ENCODE peak calls at places on chromosome 11, in six cellular contexts. C is sigmoid colon; Y is pancreas; P is cardiac muscle cell; W is mammary epithelial cell; T is CD8-positive, alpha-beta T cell. O is an unnamed sample.

GRCh38 chr11:20963596-20963995 is 294.2 kb downstream of the NELL1 start:
- DNase-seq in C (no peak), Y (no peak), P (no peak), W (peak; percentile 52), T (no peak), O (no peak)

GRCh38 chr11:78161937-78162336 is 22.5 kb upstream of the ALG8 start:
- DNase-seq in C (peak; percentile 93), Y (no peak), P (peak; percentile 70), W (no peak), T (no peak), O (no peak)

GRCh38 chr11:123509737-123510578 is 79.9 kb downstream of the GRAMD1B start:
- DNase-seq in C (no peak), Y (no peak), P (peak; percentile 69), W (no peak), T (no peak), O (no peak)

GRCh38 chr11:44097821-44098220 is 2.3 kb downstream of the EXT2 start:
- DNase-seq in C (no peak), Y (no peak), P (no peak), W (peak; percentile 69), T (no peak), O (no peak)

GRCh38 chr11:12453243-12453642 is 75.9 kb downstream of the PARVA start:
- DNase-seq in C (no peak), Y (no peak), P (no peak), W (no peak), T (no peak), O (no peak)

GRCh38 chr11:129636926-129637325 is 178.7 kb upstream of the TMEM45B start:
- DNase-seq in C (no peak), Y (no peak), P (no peak), W (peak; percentile 87), T (no peak), O (no peak)

GRCh38 chr11:75510626-75511025 is 15.1 kb downstream of the GDPD5 start:
- DNase-seq in C (no peak), Y (no peak), P (no peak), W (no peak), T (no peak), O (no peak)

GRCh38 chr11:66438009-66438503 is 592 bp downstream of the MRPL11 start:
- DNase-seq in C (no peak), Y (no peak), P (no peak), W (no peak), T (no peak), O (no peak)

GRCh38 chr11:73203790-73204189 is 14.3 kb upstream of the P2RY2 start:
- DNase-seq in C (peak; percentile 61), Y (peak; percentile 38), P (no peak), W (no peak), T (no peak), O (no peak)

DNA sequence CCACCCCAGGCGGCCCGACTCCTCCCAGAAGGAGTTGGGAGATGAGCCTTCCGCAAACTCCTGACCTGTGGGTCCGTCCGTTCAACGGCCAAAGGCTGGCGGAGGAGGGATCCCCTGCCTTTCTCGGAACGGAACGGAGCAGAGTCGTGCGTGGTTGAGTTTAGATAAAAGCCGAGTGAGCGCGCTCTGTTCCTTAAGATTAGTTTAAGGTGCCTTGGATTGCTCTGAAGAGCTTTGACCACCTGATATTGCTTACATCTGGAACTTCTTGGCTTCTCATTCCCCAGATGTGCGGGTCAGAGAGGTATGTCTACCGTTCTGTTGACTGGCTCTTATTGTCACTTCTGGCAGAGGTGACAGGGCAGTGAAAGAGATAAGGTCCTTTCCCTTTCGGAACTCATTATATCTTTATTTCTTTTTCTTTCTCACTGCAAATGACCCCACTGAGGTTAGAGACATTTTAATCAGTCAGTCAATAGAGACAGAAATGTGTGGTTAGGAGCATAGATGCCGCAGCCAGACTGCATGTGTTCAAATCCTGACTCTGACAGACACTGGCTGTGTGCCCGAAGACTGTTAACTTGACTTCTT is at the start of gene TRIM6:
- DNase-seq in C (peak; percentile 83), Y (peak; percentile 66), P (peak; percentile 70), W (peak; percentile 28), T (no peak), O (peak; percentile 54)
- H3K27ac ChIP-seq in C (peak within 1 kb of the TSS; percentile 81), Y (peak within 1 kb of the TSS; percentile 12), P (peak within 1 kb of the TSS; percentile 22), W (no peak within 1 kb of the TSS), T (no peak within 1 kb of the TSS), O (peak within 1 kb of the TSS; percentile 55)

DNA sequence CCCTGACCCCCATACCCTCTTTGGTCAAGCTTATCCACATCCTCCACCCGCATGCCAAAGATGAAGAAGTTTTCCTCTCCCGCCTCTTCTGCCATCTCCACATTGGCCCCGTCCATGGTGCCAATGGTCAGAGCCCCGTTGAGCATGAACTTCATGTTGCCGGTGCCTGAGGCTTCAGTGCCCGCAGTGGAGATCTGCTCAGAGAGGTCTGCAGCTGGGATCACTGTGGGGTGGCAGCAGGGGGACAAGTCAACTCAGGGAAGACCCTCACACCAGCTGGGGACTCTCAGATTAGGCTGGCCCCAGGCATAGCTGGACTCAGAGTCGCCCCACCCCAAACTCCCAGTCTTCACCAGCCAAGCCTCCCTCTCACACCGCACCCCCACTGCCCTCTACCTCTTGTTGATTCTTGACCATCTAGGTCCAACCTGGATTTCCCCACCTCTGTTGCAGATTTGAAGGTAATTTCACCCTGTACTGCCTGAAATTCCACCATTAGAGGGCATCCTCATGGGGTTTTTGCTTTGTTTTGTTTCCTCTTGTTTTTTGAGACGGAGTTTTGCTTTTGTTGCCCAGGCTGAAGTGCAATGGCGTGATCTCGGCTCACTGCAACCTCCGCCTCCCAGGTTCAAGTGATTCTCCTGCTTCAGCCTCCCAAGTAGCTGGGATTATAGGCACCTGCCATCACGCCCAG is 6.6 kb upstream of the RASGRP2 start:
- DNase-seq in C (peak; percentile 63), Y (peak; percentile 35), P (no peak), W (no peak), T (no peak), O (no peak)
- TF ChIP-seq CTCF in C (no peak), Y (no peak), P (no peak), W (no peak), T (no peak), O (no peak)

GRCh38 chr11:14372011-14372410 is 13.0 kb upstream of the RRAS2 start:
- DNase-seq in C (no peak), Y (no peak), P (no peak), W (no peak), T (no peak), O (no peak)

GRCh38 chr11:14376920-14377319 is 17.9 kb upstream of the RRAS2 start:
- DNase-seq in C (no peak), Y (no peak), P (no peak), W (peak; percentile 19), T (no peak), O (no peak)

GRCh38 chr11:14371249-14371648 is 12.3 kb upstream of the RRAS2 start:
- DNase-seq in C (no peak), Y (no peak), P (no peak), W (no peak), T (no peak), O (no peak)

GRCh38 chr11:14374922-14375630 is 16.1 kb upstream of the RRAS2 start:
- DNase-seq in C (no peak), Y (no peak), P (no peak), W (no peak), T (no peak), O (no peak)

DNA sequence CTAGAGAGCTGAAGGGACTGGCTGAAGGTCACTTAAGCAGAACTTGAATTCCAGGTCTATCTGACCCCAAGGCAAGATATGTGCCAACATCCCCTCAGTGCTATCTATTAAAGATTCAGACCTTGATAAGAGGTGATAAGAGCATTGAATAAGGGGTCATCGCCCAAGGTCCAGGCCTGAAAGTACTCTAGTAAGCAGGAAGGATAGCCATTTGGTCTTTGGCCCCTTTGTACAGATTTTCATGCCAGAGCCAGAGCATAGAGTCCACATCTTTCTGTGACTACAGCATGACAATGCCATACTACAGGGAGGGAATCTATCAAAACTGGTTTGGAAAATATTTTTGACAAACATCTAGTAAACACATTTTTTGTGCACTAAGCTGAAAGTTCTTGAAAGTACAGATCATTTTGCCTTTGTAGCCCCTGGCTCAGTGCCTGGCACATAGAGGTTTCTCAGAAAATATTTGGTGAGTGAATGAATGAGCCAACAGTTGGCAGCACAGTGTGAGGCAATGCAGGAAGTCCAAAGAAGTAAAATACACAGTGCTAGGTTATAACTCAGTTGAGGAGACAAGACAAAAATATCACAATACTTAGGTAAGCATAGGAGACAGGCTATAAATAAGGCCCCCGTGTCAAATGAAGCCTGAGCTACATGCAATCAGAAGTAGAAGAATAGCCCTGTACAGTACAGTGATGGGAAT is 15.1 kb upstream of the RRAS2 start:
- DNase-seq in C (peak; percentile 69), Y (no peak), P (peak; percentile 74), W (peak; percentile 41), T (no peak), O (no peak)
- H3K27ac ChIP-seq in C (peak overlapping the region; percentile 50), Y (peak overlapping the region; percentile 50), P (no peak overlapping the region), W (no peak overlapping the region), T (no peak overlapping the region), O (no peak overlapping the region)

GRCh38 chr11:61460986-61461385 is 31.1 kb downstream of the SDHAF2 start:
- DNase-seq in C (no peak), Y (no peak), P (no peak), W (no peak), T (no peak), O (no peak)
- TF ChIP-seq CTCF in C (no peak), Y (no peak), P (peak; percentile 11), W (no peak), T (no peak), O (no peak)

GRCh38 chr11:74345420-74345819 is 34.0 kb upstream of the P4HA3 start:
- DNase-seq in C (no peak), Y (no peak), P (no peak), W (no peak), T (no peak), O (no peak)

GRCh38 chr11:74338963-74339362 is 27.5 kb upstream of the P4HA3 start:
- DNase-seq in C (no peak), Y (no peak), P (no peak), W (no peak), T (no peak), O (no peak)

GRCh38 chr11:74341926-74342325 is 30.5 kb upstream of the P4HA3 start:
- DNase-seq in C (no peak), Y (no peak), P (no peak), W (no peak), T (no peak), O (no peak)

GRCh38 chr11:74339619-74340018 is 28.2 kb upstream of the P4HA3 start:
- DNase-seq in C (no peak), Y (no peak), P (no peak), W (no peak), T (no peak), O (no peak)
- H3K27ac ChIP-seq in C (no peak overlapping the region), Y (no peak overlapping the region), P (no peak overlapping the region), W (no peak overlapping the region), T (no peak overlapping the region), O (no peak overlapping the region)

GRCh38 chr11:61579398-61580291 is 1.2 kb downstream of the SYT7 start:
- DNase-seq in C (no peak), Y (no peak), P (no peak), W (no peak), T (no peak), O (no peak)

GRCh38 chr11:61581931-61582330 is 1.1 kb upstream of the SYT7 start:
- DNase-seq in C (no peak), Y (no peak), P (no peak), W (no peak), T (no peak), O (no peak)

GRCh38 chr11:61578819-61579218 is 2.1 kb downstream of the SYT7 start:
- DNase-seq in C (no peak), Y (no peak), P (no peak), W (no peak), T (no peak), O (no peak)

GRCh38 chr11:61581030-61581928 is at the start of gene SYT7:
- DNase-seq in C (peak; percentile 98), Y (peak; percentile 97), P (peak; percentile 99), W (peak; percentile 96), T (peak; percentile 95), O (peak; percentile 96)

GRCh38 chr11:61580292-61580888 is 486 bp downstream of the SYT7 start:
- DNase-seq in C (no peak), Y (peak; percentile 77), P (no peak), W (no peak), T (no peak), O (no peak)
- TF ChIP-seq CTCF in C (no peak), Y (no peak), P (no peak), W (no peak), T (no peak), O (no peak)

O was measured in lung.